ENCODE peak calls at places on chromosome 7, in nine cellular contexts. T is HFF-Myc, I is GM12865, Q is cardiac muscle cell, N is neural crest cell, U is mucosa of descending colon, G is foreskin fibroblast, X is GM13977, J is heart left ventricle. O is an unnamed sample.

GRCh38 chr7:1555046-1555812 is 776 bp downstream of the TMEM184A start:
- DNase-seq in T (no peak), X (no peak), G (peak; percentile 90), U (peak; percentile 89), J (no peak), N (no peak), Q (peak; percentile 83), I (no peak), O (no peak)

GRCh38 chr7:130822642-130823041 is 88.6 kb upstream of the KLF14 start:
- DNase-seq in J (no peak), N (no peak), I (peak; percentile 25), T (no peak), G (no peak), Q (no peak), X (no peak), U (no peak), O (no peak)

GRCh38 chr7:157561523-157561785 is 224.7 kb downstream of the DNAJB6 start:
- DNase-seq in U (no peak), J (no peak), X (no peak), G (no peak), T (no peak), Q (no peak), N (no peak), I (no peak), O (no peak)

GRCh38 chr7:925601-926000 is 28.9 kb downstream of the ADAP1 start:
- DNase-seq in I (no peak), Q (no peak), J (peak; percentile 21), T (no peak), G (no peak), U (peak; percentile 80), X (no peak), N (no peak), O (peak; percentile 95)

GRCh38 chr7:35761882-35762720 is 38.8 kb upstream of the SEPTIN7 start:
- DNase-seq in T (peak; percentile 49), N (no peak), Q (peak; percentile 92), G (peak; percentile 23), I (no peak), X (no peak), J (no peak), U (no peak), O (no peak)

GRCh38 chr7:147708871-147709270 is 881.7 kb upstream of the C7orf33 start:
- DNase-seq in N (no peak), T (no peak), I (no peak), G (no peak), J (no peak), U (no peak), X (no peak), Q (no peak), O (no peak)

GRCh38 chr7:89731751-89732150 is 422.5 kb upstream of the STEAP1 start:
- DNase-seq in I (no peak), G (no peak), X (no peak), Q (no peak), U (no peak), N (no peak), T (no peak), J (no peak), O (no peak)

GRCh38 chr7:106392144-106392543 is 107.4 kb upstream of the NAMPT start:
- DNase-seq in G (no peak), Q (no peak), X (no peak), U (no peak), I (no peak), J (no peak), T (no peak), N (no peak), O (no peak)

GRCh38 chr7:26538683-26539082 is 247.0 kb downstream of the SNX10 start:
- DNase-seq in J (no peak), N (no peak), Q (no peak), I (no peak), G (no peak), T (no peak), X (no peak), U (no peak), O (no peak)

DNA sequence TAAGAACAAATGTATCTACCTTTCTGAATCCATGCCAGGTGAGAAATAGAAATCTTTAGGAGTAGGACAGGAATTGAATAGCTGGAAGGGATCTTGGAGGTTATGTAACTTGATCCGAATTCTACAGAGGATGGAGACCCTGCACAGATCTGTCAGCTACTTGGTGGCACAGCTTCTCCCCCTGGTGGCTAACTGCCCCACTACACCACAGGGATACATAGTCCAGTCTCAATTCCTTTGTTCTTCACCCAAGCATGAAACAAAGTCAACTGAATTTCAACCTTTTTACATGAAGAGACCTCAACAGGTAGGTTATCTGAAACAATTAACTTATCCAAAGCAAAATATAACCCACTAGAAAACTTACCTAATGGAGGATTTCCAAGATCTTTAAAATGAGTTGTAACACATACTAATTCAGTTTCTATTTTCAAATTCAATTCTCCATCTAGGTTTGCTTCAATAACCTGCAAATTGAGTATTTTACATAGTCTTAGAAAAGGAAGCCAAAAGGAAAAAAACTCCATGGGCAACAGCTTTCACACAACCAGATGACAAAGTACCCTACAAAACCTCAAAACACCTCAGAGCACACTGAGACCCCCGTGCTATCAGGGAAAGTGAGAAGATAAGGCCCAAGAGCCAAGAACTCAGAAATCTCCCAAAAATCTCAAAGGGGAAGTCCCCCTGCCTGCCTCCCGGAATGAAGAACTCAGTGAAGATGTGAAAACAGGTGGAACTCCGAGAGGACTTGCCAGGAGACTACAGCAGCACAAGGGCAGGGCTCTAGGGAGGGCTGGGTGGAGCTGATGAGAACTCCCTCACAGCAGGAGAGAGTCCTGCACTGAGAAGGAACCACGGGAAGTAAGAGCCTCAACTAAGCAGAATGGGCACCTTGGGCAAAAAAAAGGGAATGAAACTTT is 10.3 kb downstream of the HUS1 start:
- DNase-seq in I (peak; percentile 74), G (peak; percentile 36), T (peak; percentile 48), Q (peak; percentile 78), N (peak; percentile 82), J (peak; percentile 66), U (peak; percentile 76), X (peak; percentile 72), O (peak; percentile 75)
- TF ChIP-seq CTCF in I (peak; percentile 86), G (peak; percentile 94), T (peak; percentile 96), Q (peak; percentile 96), N (peak; percentile 94), J (peak; percentile 77), U (peak; percentile 57), X (peak; percentile 85), O (peak; percentile 85)

DNA sequence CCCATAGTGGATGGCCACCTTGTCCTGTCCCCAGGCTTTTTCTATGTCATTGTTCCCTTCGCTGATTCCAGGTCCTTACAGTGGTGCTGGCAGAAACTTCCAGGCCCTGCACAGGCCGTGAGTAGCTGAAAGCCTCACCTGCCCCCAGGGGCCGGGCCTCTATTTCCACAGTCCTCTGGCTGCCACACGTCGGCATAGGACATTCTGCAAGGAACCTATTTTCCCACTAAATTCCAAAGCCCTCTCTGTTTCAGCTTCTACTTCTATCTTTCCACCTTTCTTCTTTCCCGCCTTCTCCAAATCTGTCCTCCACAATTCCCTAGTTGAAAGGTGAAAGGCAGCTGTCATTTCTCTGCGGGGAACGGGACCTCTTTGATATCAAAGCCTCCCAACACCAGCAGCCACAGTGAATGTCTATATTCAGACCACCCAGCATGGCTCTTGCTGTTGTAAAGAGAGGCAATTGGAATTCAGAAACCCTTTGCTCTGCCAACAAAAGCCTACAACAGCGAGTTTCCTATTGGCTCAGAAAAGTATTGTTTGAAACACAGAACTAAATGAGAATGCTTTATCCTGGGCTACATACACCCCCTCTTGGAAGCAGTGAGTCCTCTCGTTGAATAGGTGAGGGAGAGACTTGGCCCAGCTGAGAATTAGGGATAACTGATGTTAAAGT is 607.7 kb downstream of the GALNT17 start:
- DNase-seq in T (no peak), N (no peak), G (no peak), U (no peak), I (no peak), X (no peak), Q (no peak), J (no peak), O (no peak)
- TF ChIP-seq CTCF in T (no peak), N (no peak), G (no peak), U (no peak), I (no peak), X (no peak), Q (no peak), J (no peak), O (no peak)

GRCh38 chr7:30625283-30625682 is 30.6 kb downstream of the GARS1 start:
- DNase-seq in Q (peak; percentile 17), G (no peak), J (no peak), U (no peak), T (no peak), X (no peak), N (no peak), I (no peak), O (no peak)
- TF ChIP-seq CTCF in Q (no peak), G (no peak), J (no peak), U (no peak), T (no peak), X (no peak), N (no peak), I (no peak), O (no peak)

GRCh38 chr7:115704884-115705283 is 325.7 kb downstream of the TFEC start:
- DNase-seq in I (no peak), J (no peak), T (no peak), U (no peak), X (no peak), G (no peak), N (no peak), Q (no peak), O (no peak)

GRCh38 chr7:115707684-115708341 is 322.8 kb downstream of the TFEC start:
- DNase-seq in G (no peak), Q (no peak), T (no peak), N (no peak), J (no peak), X (no peak), I (no peak), U (no peak), O (no peak)

GRCh38 chr7:115709664-115710063 is 320.9 kb downstream of the TFEC start:
- DNase-seq in U (no peak), X (no peak), N (no peak), T (no peak), J (no peak), Q (no peak), I (no peak), G (no peak), O (no peak)

DNA sequence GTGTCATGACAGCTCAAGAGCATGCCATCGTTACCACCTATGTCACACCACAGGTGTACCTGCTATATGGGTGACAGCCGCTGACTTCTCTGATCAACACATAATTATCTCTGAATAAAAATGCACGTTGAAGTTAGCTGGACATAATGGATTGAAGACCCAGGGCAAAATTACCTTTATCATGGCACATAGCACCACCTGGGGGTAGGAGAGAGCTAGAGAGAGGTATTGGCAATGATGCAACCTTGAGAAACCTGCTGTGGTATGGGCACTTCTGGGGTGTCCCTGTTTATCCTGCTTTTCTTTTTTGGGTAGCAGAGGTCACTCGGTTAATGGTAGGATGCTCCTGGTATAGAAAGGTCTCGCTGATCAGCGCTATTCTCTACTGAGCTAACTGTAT is 323.3 kb downstream of the TFEC start:
- DNase-seq in N (no peak), G (peak; percentile 3), J (no peak), Q (peak; percentile 14), X (peak; percentile 1), U (no peak), I (peak; percentile 18), T (peak; percentile 11), O (peak; percentile 6)
- TF ChIP-seq CTCF in N (peak; percentile 41), G (peak; percentile 38), J (no peak), Q (peak; percentile 27), X (peak; percentile 23), U (no peak), I (peak; percentile 38), T (peak; percentile 45), O (no peak)